ENCODE peak calls at places on chromosomes 1 and 21, in eight cellular contexts. U is WTC11, W is cardiac fibroblast, B is fibroblast of mammary gland, V is HFFc6, M is AG10803, E is ascending aorta, R is heart left ventricle. Y is an unnamed sample.

GRCh38 chr1:35544976-35545375 is 12.2 kb downstream of the KIAA0319L start:
- DNase-seq in R (peak), E (no peak), M (peak), B (peak), U (peak), V (no peak), W (peak), Y (peak)

GRCh38 chr1:234154320-234155251 is 218.7 kb upstream of the COA6 start:
- DNase-seq in E (no peak), R (no peak), V (peak), M (peak), B (peak), W (peak), U (peak), Y (peak)

GRCh38 chr1:196535727-196536126 is 72.5 kb downstream of the KCNT2 start:
- DNase-seq in R (no peak), U (peak), M (peak), W (peak), V (no peak), B (peak), E (no peak), Y (peak)

GRCh38 chr1:223628233-223628632 is 37.3 kb downstream of the CAPN8 start:
- DNase-seq in U (peak), V (peak), E (no peak), R (peak), W (peak), M (peak), B (peak), Y (peak)

GRCh38 chr1:107003972-107004371 is 52.5 kb upstream of the PRMT6 start:
- DNase-seq in B (no peak), M (no peak), R (no peak), V (no peak), U (no peak), W (no peak), E (no peak), Y (no peak)

GRCh38 chr1:209733409-209734192 is 22.3 kb upstream of the TRAF3IP3 start:
- DNase-seq in E (no peak), W (peak), B (peak), R (no peak), M (peak), U (no peak), V (peak), Y (no peak)

GRCh38 chr21:45397381-45397780 is 7.6 kb upstream of the COL18A1 start:
- DNase-seq in R (no peak), M (no peak), U (no peak), E (no peak), W (no peak), V (no peak), B (no peak), Y (no peak)

GRCh38 chr1:8941906-8942305 is 3.8 kb upstream of the CA6 start:
- DNase-seq in M (peak), B (peak), R (no peak), V (peak), W (peak), E (no peak), U (no peak), Y (no peak)

GRCh38 chr1:185441608-185442007 is 124.6 kb upstream of the IVNS1ABP start:
- DNase-seq in W (peak), R (no peak), B (peak), U (no peak), E (no peak), V (peak), M (peak), Y (no peak)

GRCh38 chr1:39187276-39188046 is 17.0 kb upstream of the MACF1 start:
- DNase-seq in B (no peak), W (no peak), M (no peak), U (no peak), V (no peak), R (no peak), E (no peak), Y (no peak)

GRCh38 chr1:107171378-107171777 is 30.5 kb downstream of the NTNG1 start:
- DNase-seq in R (no peak), W (no peak), U (no peak), B (no peak), M (no peak), E (no peak), V (no peak), Y (no peak)

GRCh38 chr1:111600886-111601386 is 18.7 kb upstream of the RAP1A start:
- DNase-seq in U (no peak), M (no peak), V (no peak), E (no peak), B (no peak), R (no peak), W (no peak), Y (no peak)

GRCh38 chr1:221839794-221840395 is 98.0 kb upstream of the DUSP10 start:
- DNase-seq in U (no peak), B (peak), R (peak), W (peak), M (peak), V (peak), E (no peak), Y (peak)

GRCh38 chr1:2574350-2574749 is 12.2 kb upstream of the PRXL2B start:
- DNase-seq in R (no peak), V (peak), W (peak), E (no peak), U (no peak), B (no peak), M (peak), Y (no peak)

GRCh38 chr1:212055333-212055732 is 19.8 kb downstream of the DTL start:
- DNase-seq in R (no peak), M (no peak), U (no peak), B (no peak), E (no peak), W (no peak), V (no peak), Y (no peak)

GRCh38 chr1:26677306-26678115 is 18.3 kb upstream of the ARID1A start:
- DNase-seq in B (peak), M (peak), E (peak), U (peak), W (peak), R (peak), V (peak), Y (peak)

GRCh38 chr21:41640756-41641509 is 125.9 kb downstream of the RIPK4 start:
- DNase-seq in V (peak), W (peak), B (peak), E (no peak), M (peak), U (no peak), R (no peak), Y (peak)

GRCh38 chr21:8989883-8990325 is 1531.5 kb upstream of the TPTE start:
- DNase-seq in U (no peak), R (no peak), E (no peak), V (no peak), W (peak), M (no peak), B (no peak), Y (no peak)

GRCh38 chr1:245788269-245788668 is 633.5 kb downstream of the KIF26B start:
- DNase-seq in V (peak), U (no peak), W (peak), M (peak), R (no peak), E (no peak), B (peak), Y (no peak)

DNA sequence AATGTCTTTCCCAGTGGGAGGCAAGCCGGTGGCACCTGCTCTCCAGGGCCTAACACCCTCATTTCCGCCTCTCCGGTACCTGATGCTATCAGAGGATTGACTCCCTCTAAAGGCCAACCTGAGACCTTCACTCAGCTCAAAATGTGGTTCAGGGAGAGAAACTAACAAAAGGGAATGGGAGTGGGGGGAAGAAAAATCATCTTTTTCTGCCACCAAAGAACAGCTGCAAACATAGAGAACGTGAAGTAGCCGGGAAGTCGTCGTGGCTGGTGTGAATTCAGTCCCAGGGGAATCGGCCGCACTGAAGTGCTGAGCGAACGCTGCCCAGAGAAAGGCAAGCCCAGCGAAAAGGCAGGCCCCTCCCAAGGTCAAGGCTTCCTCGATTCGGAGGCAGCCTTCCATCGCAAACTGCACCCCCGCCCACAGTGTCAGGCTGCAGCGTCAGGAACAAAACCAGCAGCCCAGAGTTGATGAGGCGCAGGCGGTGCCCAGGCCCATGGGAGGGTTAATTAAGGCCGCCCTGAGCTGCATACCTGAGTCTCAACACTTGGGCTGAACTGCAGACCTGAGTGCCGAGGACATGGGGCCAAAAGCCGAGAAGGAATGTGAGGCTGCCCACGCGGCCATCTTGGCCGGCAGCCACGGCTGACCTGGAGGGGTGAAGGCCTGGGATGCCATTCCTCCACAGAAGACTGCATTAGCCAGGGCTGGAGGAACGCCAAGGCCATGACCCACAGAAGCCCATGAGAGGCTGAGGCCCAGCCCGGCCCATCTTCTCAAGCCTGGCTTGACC is 160.2 kb downstream of the PSMG1 start:
- DNase-seq in W (peak), M (peak), R (peak), E (no peak), B (peak), U (no peak), V (no peak), Y (no peak)
- TF ChIP-seq CTCF in W (no peak), M (no peak), R (peak), E (peak), B (peak), U (no peak), V (peak), Y (peak)

DNA sequence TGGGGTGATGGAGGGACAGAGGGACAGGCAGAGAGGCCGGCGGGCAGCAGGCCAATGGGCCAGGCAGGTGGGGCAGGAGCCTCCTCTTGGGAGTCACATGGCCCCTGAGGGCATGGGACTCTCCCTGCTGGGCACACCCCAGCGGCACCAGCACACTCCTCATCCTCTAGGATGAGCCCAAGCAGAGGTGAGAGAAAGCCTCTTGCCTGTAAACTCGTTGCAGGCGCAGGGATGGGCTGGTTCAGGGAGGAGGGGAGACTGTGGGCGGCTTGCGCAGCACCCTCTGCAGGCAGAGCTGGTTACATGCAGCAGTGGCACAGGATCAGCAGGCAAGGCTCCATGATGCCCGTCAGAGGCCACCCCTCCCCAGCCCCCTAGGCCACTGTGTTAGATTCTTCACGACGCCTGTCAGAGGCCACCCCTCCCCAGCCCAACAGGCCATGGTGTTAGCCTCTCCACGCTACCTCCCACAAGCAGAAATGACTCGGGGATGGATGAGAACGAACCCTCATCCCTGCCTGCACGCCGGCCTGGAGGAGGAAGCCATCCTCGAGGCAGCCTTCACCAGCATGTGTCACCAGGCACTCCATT is 209.7 kb upstream of the VAMP3 start:
- DNase-seq in E (no peak), V (no peak), M (no peak), W (no peak), B (peak), U (peak), R (peak), Y (no peak)
- TF ChIP-seq CTCF in E (no peak), V (peak), M (peak), W (no peak), B (peak), U (peak), R (peak), Y (no peak)

GRCh38 chr1:172041689-172042088 is 200.4 kb downstream of the DNM3 start:
- DNase-seq in W (peak), E (no peak), B (peak), U (no peak), R (no peak), V (peak), M (peak), Y (no peak)
- TF ChIP-seq CTCF in W (peak), E (peak), B (peak), U (no peak), R (peak), V (peak), M (peak), Y (peak)

DNA sequence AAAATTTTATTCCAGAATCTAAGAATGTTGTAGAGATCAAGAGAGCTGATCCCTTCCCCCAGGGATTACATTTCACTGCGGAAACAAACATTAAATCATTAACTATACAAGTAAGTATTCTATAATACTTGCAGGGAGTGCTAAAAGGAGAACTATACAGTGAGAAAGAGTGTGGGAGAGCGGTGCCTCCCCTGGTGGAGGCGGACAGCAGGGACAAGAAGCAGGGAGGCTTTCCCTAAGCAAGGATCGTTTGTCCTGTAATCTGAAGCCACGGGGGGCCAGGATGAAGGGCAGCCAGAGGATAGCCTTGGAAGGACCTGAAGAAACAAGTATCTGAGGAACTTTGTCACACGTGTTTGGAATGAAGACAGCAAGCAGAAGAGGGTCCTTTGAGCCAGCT is 40.1 kb downstream of the SLC9C2 start:
- DNase-seq in B (no peak), U (peak), E (no peak), W (no peak), M (no peak), V (no peak), R (no peak), Y (peak)
- TF ChIP-seq CTCF in B (peak), U (no peak), E (no peak), W (no peak), M (no peak), V (peak), R (no peak), Y (no peak)

DNA sequence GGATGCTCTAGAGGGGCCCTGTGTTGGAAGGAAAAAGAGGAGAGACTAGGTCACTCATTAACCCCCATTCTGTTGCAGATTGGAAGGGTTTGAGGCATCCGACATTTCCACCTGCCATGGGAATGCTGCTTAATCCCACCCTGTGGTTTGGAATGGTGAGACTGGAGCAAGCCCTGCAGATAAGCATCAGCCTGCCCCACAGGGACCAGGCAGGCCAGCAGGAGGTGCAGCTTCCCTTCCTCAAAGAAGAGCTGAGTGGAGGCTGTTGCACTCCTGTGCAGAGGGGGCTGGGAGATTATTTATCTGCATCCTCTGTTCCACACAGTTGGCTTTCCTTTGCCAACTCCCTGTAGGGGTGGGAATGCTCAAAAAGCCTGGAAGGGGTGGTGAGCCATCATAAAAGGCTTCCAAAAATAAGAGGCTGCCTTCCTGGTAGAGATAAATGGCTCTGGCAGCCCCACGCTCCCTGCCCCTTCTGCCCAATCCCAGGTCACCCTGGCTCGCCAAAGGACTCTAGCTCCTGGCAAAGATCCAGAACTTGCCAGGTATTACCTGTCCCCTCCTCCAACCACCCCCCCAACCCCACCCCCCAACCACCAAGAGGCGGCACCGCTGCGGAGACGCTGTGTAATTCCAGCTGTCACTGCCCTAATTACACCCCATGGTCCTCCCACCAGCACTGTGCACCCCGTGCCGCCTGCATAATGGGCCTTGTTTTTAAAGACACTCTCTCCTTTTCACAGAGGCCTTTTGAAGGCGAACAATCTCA is 83.0 kb upstream of the ZC3H12A start:
- DNase-seq in E (no peak), M (no peak), W (no peak), U (peak), R (no peak), B (no peak), V (no peak), Y (no peak)
- TF ChIP-seq CTCF in E (no peak), M (no peak), W (no peak), U (no peak), R (no peak), B (peak), V (no peak), Y (no peak)

DNA sequence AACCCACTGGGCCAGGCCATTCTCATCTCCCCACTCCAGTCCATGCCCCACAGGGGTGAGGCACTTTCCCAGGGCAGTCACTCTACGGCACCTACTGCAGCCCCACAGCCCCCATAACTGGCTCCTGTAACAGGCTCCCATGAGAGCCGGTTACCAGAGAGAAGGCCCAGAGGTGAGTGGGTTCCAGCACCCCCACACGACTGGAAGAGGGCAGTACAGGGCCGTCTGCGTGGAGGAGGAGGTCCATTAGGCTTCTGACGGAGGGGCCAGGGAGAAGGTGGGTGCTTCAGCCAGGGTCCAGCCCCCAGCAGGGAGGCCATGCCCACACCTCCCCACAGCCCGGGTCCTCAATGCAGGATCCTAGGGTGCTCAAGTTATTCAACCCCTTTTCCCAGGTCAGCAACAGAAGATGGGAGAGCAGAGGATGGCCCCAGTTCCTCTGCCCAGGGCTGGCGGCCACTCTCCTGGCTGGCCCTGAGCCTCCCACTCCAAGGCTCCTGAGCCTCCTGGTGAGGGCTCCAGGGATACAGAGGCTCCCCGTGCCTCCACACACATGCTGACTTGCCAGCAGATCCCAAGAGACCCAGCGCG is 1.6 kb downstream of the ACAP3 start:
- DNase-seq in V (no peak), U (no peak), W (no peak), R (no peak), E (no peak), B (no peak), M (no peak), Y (no peak)
- TF ChIP-seq CTCF in V (peak), U (no peak), W (peak), R (no peak), E (no peak), B (peak), M (peak), Y (no peak)

Y was measured in Caco-2.